ENCODE peak calls at places on chromosomes 6 and 20, in four cellular contexts. One of them, this sample, is unnamed.

GRCh38 chr6:33770116-33770832 is 18.7 kb downstream of the LEMD2 start:
- DNase-seq in HepG2: no peak
- DNase-seq in GM12878: no peak
- DNase-seq in K562: no peak
- DNase-seq in this sample: peak; percentile 61

GRCh38 chr6:152746172-152746553 is 4.4 kb upstream of the VIP start:
- DNase-seq in GM12878: no peak
- DNase-seq in HepG2: peak; percentile 69
- DNase-seq in K562: no peak
- DNase-seq in this sample: no peak

GRCh38 chr20:4169360-4170214 is 154.2 kb upstream of the RNF24 start:
- DNase-seq in HepG2: no peak
- DNase-seq in GM12878: no peak
- DNase-seq in K562: no peak
- DNase-seq in this sample: no peak

GRCh38 chr6:113903666-113904330 is 46.7 kb downstream of the MARCKS start:
- DNase-seq in GM12878: no peak
- DNase-seq in HepG2: peak; percentile 45
- DNase-seq in K562: no peak
- DNase-seq in this sample: no peak

GRCh38 chr6:5481024-5481423 is 219.7 kb downstream of the FARS2 start:
- DNase-seq in GM12878: no peak
- DNase-seq in HepG2: no peak
- DNase-seq in K562: no peak
- DNase-seq in this sample: no peak

GRCh38 chr6:165588515-165588914 is 74.5 kb downstream of the PDE10A start:
- DNase-seq in K562: no peak
- DNase-seq in GM12878: no peak
- DNase-seq in HepG2: no peak
- DNase-seq in this sample: no peak

GRCh38 chr6:56716229-56716628 is 73.5 kb upstream of the DST start:
- DNase-seq in K562: no peak
- DNase-seq in HepG2: no peak
- DNase-seq in GM12878: no peak
- DNase-seq in this sample: no peak

GRCh38 chr20:2840967-2841531 is 504 bp downstream of the VPS16 start:
- DNase-seq in GM12878: no peak
- DNase-seq in K562: peak; percentile 67
- DNase-seq in HepG2: peak; percentile 66
- DNase-seq in this sample: peak; percentile 76

GRCh38 chr6:144731229-144731628 is 446.1 kb downstream of the UTRN start:
- DNase-seq in HepG2: no peak
- DNase-seq in GM12878: no peak
- DNase-seq in K562: no peak
- DNase-seq in this sample: no peak

GRCh38 chr6:106145741-106146227 is 59.6 kb downstream of the PRDM1 start:
- DNase-seq in GM12878: peak; percentile 66
- DNase-seq in K562: no peak
- DNase-seq in HepG2: no peak
- DNase-seq in this sample: no peak

GRCh38 chr20:42594659-42595058 is 595.0 kb downstream of the PTPRT start:
- DNase-seq in K562: no peak
- DNase-seq in GM12878: no peak
- DNase-seq in HepG2: no peak
- DNase-seq in this sample: no peak

GRCh38 chr6:19731286-19731685 is 105.9 kb upstream of the ID4 start:
- DNase-seq in K562: no peak
- DNase-seq in HepG2: peak; percentile 9
- DNase-seq in GM12878: no peak
- DNase-seq in this sample: no peak

GRCh38 chr6:39362487-39362865 is 40.0 kb upstream of the KCNK16 start:
- DNase-seq in GM12878: no peak
- DNase-seq in HepG2: no peak
- DNase-seq in K562: no peak
- DNase-seq in this sample: no peak

GRCh38 chr6:155656024-155656423 is 200.4 kb upstream of the NOX3 start:
- DNase-seq in K562: no peak
- DNase-seq in GM12878: no peak
- DNase-seq in HepG2: no peak
- DNase-seq in this sample: no peak

GRCh38 chr6:88483424-88483823 is 317.3 kb upstream of the CNR1 start:
- DNase-seq in HepG2: no peak
- DNase-seq in GM12878: no peak
- DNase-seq in K562: no peak
- DNase-seq in this sample: no peak

GRCh38 chr6:1231941-1232340 is 80.0 kb upstream of the FOXQ1 start:
- DNase-seq in HepG2: no peak
- DNase-seq in K562: no peak
- DNase-seq in GM12878: no peak
- DNase-seq in this sample: no peak

GRCh38 chr6:20763311-20763710 is 229.1 kb downstream of the CDKAL1 start:
- DNase-seq in HepG2: no peak
- DNase-seq in GM12878: no peak
- DNase-seq in K562: no peak
- DNase-seq in this sample: no peak

GRCh38 chr6:9250852-9251251 is 815.5 kb upstream of the SLC35B3 start:
- DNase-seq in GM12878: no peak
- DNase-seq in K562: no peak
- DNase-seq in HepG2: peak; percentile 16
- DNase-seq in this sample: peak; percentile 64

GRCh38 chr6:74768120-74768519 is 437.7 kb downstream of the COL12A1 start:
- DNase-seq in HepG2: no peak
- DNase-seq in K562: no peak
- DNase-seq in GM12878: no peak
- DNase-seq in this sample: no peak

GRCh38 chr20:50360921-50361320 is 149.3 kb upstream of the PTPN1 start:
- DNase-seq in K562: no peak
- DNase-seq in GM12878: no peak
- DNase-seq in HepG2: no peak
- DNase-seq in this sample: no peak

GRCh38 chr6:139262519-139263300 is 29.1 kb downstream of the TXLNB start:
- DNase-seq in HepG2: no peak
- DNase-seq in GM12878: no peak
- DNase-seq in K562: no peak
- DNase-seq in this sample: no peak

GRCh38 chr6:10621847-10622246 is 72.6 kb downstream of the C6orf52 start:
- DNase-seq in HepG2: no peak
- DNase-seq in K562: no peak
- DNase-seq in GM12878: no peak
- DNase-seq in this sample: no peak

GRCh38 chr6:128275030-128275429 is 245.4 kb downstream of the PTPRK start:
- DNase-seq in HepG2: no peak
- DNase-seq in GM12878: no peak
- DNase-seq in K562: no peak
- DNase-seq in this sample: no peak

GRCh38 chr6:20833881-20834515 is 299.7 kb downstream of the CDKAL1 start:
- DNase-seq in GM12878: no peak
- DNase-seq in K562: no peak
- DNase-seq in HepG2: no peak
- DNase-seq in this sample: no peak

GRCh38 chr6:1131285-1132079 is 180.4 kb upstream of the FOXQ1 start:
- DNase-seq in GM12878: no peak
- DNase-seq in HepG2: peak; percentile 92
- DNase-seq in K562: no peak
- DNase-seq in this sample: no peak

GRCh38 chr6:97203343-97203742 is 79.7 kb downstream of the MMS22L start:
- DNase-seq in GM12878: no peak
- DNase-seq in K562: no peak
- DNase-seq in HepG2: no peak
- DNase-seq in this sample: no peak

GRCh38 chr6:41428995-41429417 is 93.6 kb downstream of the NCR2 start:
- DNase-seq in GM12878: no peak
- DNase-seq in HepG2: no peak
- DNase-seq in K562: no peak
- DNase-seq in this sample: no peak

GRCh38 chr20:61483336-61484067 is 231.4 kb downstream of the CDH4 start:
- DNase-seq in HepG2: no peak
- DNase-seq in K562: no peak
- DNase-seq in GM12878: no peak
- DNase-seq in this sample: no peak

GRCh38 chr6:166942393-166943168 is 13.8 kb downstream of the RNASET2 start:
- DNase-seq in K562: peak; percentile 74
- DNase-seq in HepG2: no peak
- DNase-seq in GM12878: no peak
- DNase-seq in this sample: no peak
- TF ChIP-seq YY1 in K562: no peak
- TF ChIP-seq YY1 in HepG2: no peak
- TF ChIP-seq YY1 in GM12878: no peak
- TF ChIP-seq YY1 in this sample: no peak

DNA sequence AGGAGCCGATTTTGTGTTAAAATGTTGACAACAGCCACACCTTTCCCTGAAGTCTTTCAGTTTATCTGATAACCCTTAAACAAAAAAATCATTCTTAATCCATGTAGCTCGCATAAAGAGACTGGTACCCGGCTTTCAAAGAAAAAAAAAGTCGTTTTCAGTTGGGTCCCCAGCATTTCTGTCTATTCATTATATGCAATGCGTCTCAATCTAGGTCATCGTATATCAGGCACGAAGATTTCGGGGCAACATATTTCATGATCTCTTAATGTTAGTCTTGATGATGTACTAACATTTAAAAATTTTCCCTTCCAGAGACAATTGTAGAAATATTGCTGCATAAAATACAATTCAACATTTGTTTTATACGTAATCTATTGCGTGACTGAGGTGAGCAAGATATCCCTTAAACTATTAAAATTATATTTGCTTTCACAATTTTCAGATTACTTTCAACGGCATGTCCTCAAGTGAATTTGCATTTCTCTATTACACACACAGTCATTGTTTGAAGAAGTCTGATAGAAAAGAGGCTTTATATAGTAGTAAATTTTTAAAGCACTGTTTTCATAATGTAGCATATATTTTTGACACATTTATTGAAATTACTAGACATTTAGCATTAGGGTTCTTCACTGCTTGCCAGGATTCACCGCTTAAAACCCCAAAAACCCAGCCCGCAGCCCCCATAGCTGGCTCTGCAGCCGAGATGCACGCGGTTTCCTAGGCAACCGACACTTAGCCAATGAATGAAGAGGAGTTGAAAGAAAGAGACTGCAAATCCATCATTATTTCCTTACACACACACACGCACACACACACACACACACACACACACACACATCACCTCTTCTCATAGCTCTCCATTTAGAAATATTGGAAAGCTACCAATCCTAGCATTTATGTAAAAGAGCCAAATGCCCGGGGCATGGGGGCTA is 3.1 kb upstream of the TUBB2B start:
- DNase-seq in HepG2: no peak
- DNase-seq in K562: no peak
- DNase-seq in GM12878: no peak
- DNase-seq in this sample: peak; percentile 71
- TF ChIP-seq KDM1A in HepG2: no peak
- TF ChIP-seq KDM1A in K562: peak; percentile 21
- TF ChIP-seq KDM1A in GM12878: no peak
- TF ChIP-seq KDM1A in this sample: no peak

DNA sequence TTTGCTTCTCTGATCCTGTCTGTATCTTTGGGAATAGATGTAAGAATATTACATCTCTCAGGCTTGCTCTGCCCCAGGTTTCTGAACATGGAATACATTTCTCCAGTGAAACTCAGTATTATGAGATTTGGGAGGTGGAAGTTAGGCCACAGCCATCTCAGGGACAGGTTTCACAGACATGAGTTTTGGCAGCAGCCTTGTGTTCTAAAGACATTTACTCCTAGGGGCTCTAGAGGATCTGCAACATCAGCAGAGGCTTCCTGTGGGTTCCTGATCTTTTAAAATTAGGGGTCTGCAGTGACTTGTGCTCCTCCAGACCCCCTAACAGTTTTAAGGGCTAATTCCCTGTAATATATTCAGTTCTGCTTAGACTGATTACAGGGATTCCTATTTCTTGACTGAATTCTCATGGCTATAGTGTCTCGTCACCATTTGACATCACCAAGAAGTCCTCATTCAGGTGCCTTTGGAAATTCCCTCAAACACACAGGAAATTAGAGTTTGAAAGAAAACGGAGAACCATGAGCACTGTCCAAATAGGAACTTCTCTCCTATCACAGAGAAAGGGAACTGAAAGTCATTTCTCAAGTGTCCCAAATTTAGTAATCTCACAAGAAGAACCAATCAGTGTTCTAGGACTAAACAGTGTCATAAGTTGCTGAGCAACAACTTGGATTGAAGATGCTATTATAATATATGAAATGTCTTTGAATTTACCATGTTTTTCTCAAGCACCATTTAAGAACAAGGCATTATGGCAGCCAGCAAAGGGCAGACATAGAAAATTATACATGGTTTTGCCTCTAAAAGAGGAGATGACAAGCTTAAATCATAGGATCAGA is 2.5 kb upstream of the HLA-DRA start:
- DNase-seq in K562: no peak
- DNase-seq in GM12878: peak; percentile 95
- DNase-seq in HepG2: no peak
- DNase-seq in this sample: no peak
- TF ChIP-seq YY1 in K562: no peak
- TF ChIP-seq YY1 in GM12878: no peak
- TF ChIP-seq YY1 in HepG2: no peak
- TF ChIP-seq YY1 in this sample: no peak

DNA sequence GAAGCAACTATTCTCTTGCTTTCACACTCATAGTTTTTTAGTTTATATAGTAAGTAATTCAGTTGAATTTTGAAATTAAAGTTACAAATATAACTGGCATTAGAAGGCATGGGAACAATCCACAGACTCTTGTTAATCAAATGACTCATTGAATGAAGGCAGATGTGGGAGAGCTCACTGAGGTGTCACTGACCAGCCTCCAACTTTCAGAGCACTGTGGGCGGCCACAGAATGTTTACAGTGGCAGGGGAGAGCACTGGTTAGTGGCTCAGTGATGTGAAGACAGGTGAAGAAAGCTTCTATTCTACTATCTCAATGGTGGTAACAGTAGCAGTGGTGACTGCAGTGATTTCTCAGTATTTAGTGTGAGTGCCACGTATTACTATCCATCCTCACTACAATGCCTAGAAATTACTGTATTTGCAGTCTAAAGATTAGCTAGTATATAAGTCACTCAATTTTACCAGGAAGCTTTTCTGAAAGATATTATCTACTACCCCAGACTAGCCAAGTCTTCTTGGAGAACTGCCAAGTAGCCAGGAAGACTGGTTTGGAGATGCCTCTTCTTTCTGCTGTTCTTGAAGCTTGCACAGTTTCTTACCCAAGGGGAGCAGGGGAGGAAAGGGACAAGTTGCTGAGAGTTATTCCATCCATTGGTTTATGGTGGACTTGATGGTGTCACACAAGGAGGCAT is 231.4 kb downstream of the ANKRD60 start:
- DNase-seq in K562: no peak
- DNase-seq in HepG2: no peak
- DNase-seq in GM12878: no peak
- DNase-seq in this sample: no peak
- TF ChIP-seq KDM1A in K562: no peak
- TF ChIP-seq KDM1A in HepG2: no peak
- TF ChIP-seq KDM1A in GM12878: no peak
- TF ChIP-seq KDM1A in this sample: no peak

GRCh38 chr6:30515967-30516753 is 26.9 kb downstream of the HLA-E start:
- DNase-seq in K562: peak; percentile 91
- DNase-seq in GM12878: peak; percentile 92
- DNase-seq in HepG2: peak; percentile 95
- DNase-seq in this sample: peak; percentile 83
- TF ChIP-seq YY1 in K562: no peak
- TF ChIP-seq YY1 in GM12878: no peak
- TF ChIP-seq YY1 in HepG2: peak; percentile 61
- TF ChIP-seq YY1 in this sample: peak; percentile 30